ENCODE peak calls at places on chromosomes 5 and 9, in five cellular contexts. One of them, this sample, is unnamed.
A peak's percentile ranks its signal among the peaks of the same experiment; 100 is the strongest.

GRCh38 chr5:173868096-173868879 is 19.9 kb upstream of the CPEB4 start:
- DNase-seq in GM12878: no peak
- DNase-seq in A549: no peak
- DNase-seq in HepG2: peak; percentile 43
- DNase-seq in GM23338: no peak
- DNase-seq in this sample: no peak

GRCh38 chr9:96555567-96556386 is 63.9 kb downstream of the CDC14B start:
- DNase-seq in A549: no peak
- DNase-seq in GM12878: no peak
- DNase-seq in HepG2: no peak
- DNase-seq in GM23338: no peak
- DNase-seq in this sample: no peak

GRCh38 chr9:14269911-14270310 is 44.0 kb downstream of the NFIB start:
- DNase-seq in GM12878: no peak
- DNase-seq in A549: no peak
- DNase-seq in GM23338: no peak
- DNase-seq in HepG2: no peak
- DNase-seq in this sample: no peak

GRCh38 chr5:45399041-45399440 is 297.1 kb downstream of the HCN1 start:
- DNase-seq in GM23338: no peak
- DNase-seq in HepG2: no peak
- DNase-seq in GM12878: no peak
- DNase-seq in A549: no peak
- DNase-seq in this sample: no peak

GRCh38 chr9:21520501-21521228 is 38.6 kb upstream of the IFNE start:
- DNase-seq in A549: no peak
- DNase-seq in GM12878: no peak
- DNase-seq in HepG2: no peak
- DNase-seq in GM23338: no peak
- DNase-seq in this sample: no peak

GRCh38 chr9:136181784-136182421 is 23.0 kb downstream of the LHX3 start:
- DNase-seq in GM23338: no peak
- DNase-seq in GM12878: no peak
- DNase-seq in A549: no peak
- DNase-seq in HepG2: no peak
- DNase-seq in this sample: no peak

GRCh38 chr5:96817496-96817895 is 9.8 kb upstream of the ERAP1 start:
- DNase-seq in GM23338: no peak
- DNase-seq in HepG2: no peak
- DNase-seq in A549: no peak
- DNase-seq in GM12878: no peak
- DNase-seq in this sample: no peak

GRCh38 chr5:116068028-116068632 is 16.7 kb upstream of the COMMD10 start:
- DNase-seq in GM12878: no peak
- DNase-seq in GM23338: peak; percentile 79
- DNase-seq in A549: peak; percentile 60
- DNase-seq in HepG2: peak; percentile 44
- DNase-seq in this sample: peak; percentile 29

GRCh38 chr9:76652894-76653293 is 111.3 kb upstream of the PCA3 start:
- DNase-seq in GM12878: no peak
- DNase-seq in A549: no peak
- DNase-seq in GM23338: no peak
- DNase-seq in HepG2: no peak
- DNase-seq in this sample: no peak

GRCh38 chr5:177553671-177554429 is 513 bp downstream of the FAM193B start:
- DNase-seq in HepG2: no peak
- DNase-seq in GM12878: no peak
- DNase-seq in A549: no peak
- DNase-seq in GM23338: peak; percentile 42
- DNase-seq in this sample: peak; percentile 80

GRCh38 chr9:93032545-93032944 is 26.0 kb upstream of the SUSD3 start:
- DNase-seq in HepG2: no peak
- DNase-seq in A549: no peak
- DNase-seq in GM23338: no peak
- DNase-seq in GM12878: no peak
- DNase-seq in this sample: no peak

GRCh38 chr9:124410321-124410913 is 4.8 kb downstream of the PSMB7 start:
- DNase-seq in GM12878: no peak
- DNase-seq in HepG2: no peak
- DNase-seq in A549: no peak
- DNase-seq in GM23338: peak; percentile 38
- DNase-seq in this sample: no peak

GRCh38 chr9:35070823-35071813 is 1.3 kb downstream of the VCP start:
- DNase-seq in GM23338: no peak
- DNase-seq in GM12878: no peak
- DNase-seq in A549: no peak
- DNase-seq in HepG2: no peak
- DNase-seq in this sample: peak; percentile 17

GRCh38 chr5:134371834-134372340 is 518 bp downstream of the UBE2B start:
- DNase-seq in HepG2: peak; percentile 56
- DNase-seq in A549: peak; percentile 54
- DNase-seq in GM23338: peak; percentile 89
- DNase-seq in GM12878: no peak
- DNase-seq in this sample: peak; percentile 76

GRCh38 chr5:141475625-141476131 is at the start of gene PCDHGC3:
- DNase-seq in A549: peak; percentile 87
- DNase-seq in HepG2: peak; percentile 41
- DNase-seq in GM12878: peak; percentile 40
- DNase-seq in GM23338: peak; percentile 95
- DNase-seq in this sample: no peak

GRCh38 chr5:83564069-83564749 is 92.7 kb downstream of the VCAN start:
- DNase-seq in A549: peak; percentile 44
- DNase-seq in HepG2: peak; percentile 50
- DNase-seq in GM12878: no peak
- DNase-seq in GM23338: peak; percentile 57
- DNase-seq in this sample: peak; percentile 49

GRCh38 chr5:122170630-122171029 is 41.3 kb downstream of the ZNF474 start:
- DNase-seq in GM23338: peak; percentile 81
- DNase-seq in A549: no peak
- DNase-seq in GM12878: no peak
- DNase-seq in HepG2: no peak
- DNase-seq in this sample: no peak

GRCh38 chr9:125966959-125967711 is 220.0 kb downstream of the PBX3 start:
- DNase-seq in GM23338: no peak
- DNase-seq in GM12878: no peak
- DNase-seq in A549: no peak
- DNase-seq in HepG2: no peak
- DNase-seq in this sample: no peak

GRCh38 chr5:93018461-93018860 is 562.6 kb downstream of the NR2F1-AS1 start:
- DNase-seq in HepG2: no peak
- DNase-seq in GM12878: no peak
- DNase-seq in A549: no peak
- DNase-seq in GM23338: no peak
- DNase-seq in this sample: no peak

GRCh38 chr5:163505049-163505474 is 357 bp upstream of the MAT2B start:
- DNase-seq in GM12878: no peak
- DNase-seq in A549: no peak
- DNase-seq in HepG2: no peak
- DNase-seq in GM23338: no peak
- DNase-seq in this sample: no peak

GRCh38 chr9:4299006-4299795 is 667 bp downstream of the GLIS3 start:
- DNase-seq in GM23338: peak; percentile 72
- DNase-seq in HepG2: no peak
- DNase-seq in A549: peak; percentile 52
- DNase-seq in GM12878: no peak
- DNase-seq in this sample: no peak

GRCh38 chr5:75168026-75168750 is 68.5 kb downstream of the ANKRD31 start:
- DNase-seq in A549: no peak
- DNase-seq in HepG2: no peak
- DNase-seq in GM23338: no peak
- DNase-seq in GM12878: no peak
- DNase-seq in this sample: no peak

GRCh38 chr9:133137451-133138231 is 16.6 kb upstream of the RALGDS start:
- DNase-seq in GM23338: no peak
- DNase-seq in GM12878: no peak
- DNase-seq in HepG2: no peak
- DNase-seq in A549: no peak
- DNase-seq in this sample: peak; percentile 89

DNA sequence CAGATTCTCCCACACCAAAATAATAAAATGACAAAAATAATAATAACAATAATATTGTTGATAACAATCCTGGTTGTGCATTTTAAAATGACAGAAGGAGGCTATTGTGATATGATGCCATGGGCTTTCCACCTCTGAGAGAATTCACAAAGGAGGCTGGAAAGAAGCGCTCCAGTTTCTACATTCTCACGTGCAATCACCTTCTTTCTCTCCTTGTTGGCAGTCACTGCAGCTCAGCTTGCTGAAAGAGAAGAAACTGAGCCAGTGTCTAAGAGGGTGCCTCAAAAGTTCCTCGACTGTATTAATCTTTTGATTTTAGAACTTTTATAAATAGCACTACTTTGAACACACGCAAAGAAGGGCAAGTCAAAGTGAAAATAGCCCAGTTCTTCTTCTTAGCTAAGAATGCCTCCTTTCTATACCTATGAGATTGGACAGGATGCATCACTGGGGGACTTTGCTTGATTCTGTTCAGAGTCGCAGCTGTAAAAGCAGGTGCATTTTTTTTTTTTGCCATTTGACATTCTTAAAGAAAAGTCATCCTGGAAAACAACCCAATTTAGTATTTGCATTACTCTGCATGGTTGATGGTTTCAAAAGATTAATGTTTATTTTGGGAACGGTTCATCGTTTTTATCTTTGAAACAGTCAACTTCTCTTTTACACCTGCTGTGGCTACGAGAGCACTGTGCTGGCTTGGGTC is 12.4 kb upstream of the SUB1 start:
- DNase-seq in HepG2: no peak
- DNase-seq in A549: no peak
- DNase-seq in GM12878: peak; percentile 91
- DNase-seq in GM23338: no peak
- DNase-seq in this sample: no peak
- TF ChIP-seq JUNB in HepG2: no peak
- TF ChIP-seq JUNB in A549: no peak
- TF ChIP-seq JUNB in GM12878: peak; percentile 96
- TF ChIP-seq JUNB in GM23338: no peak
- TF ChIP-seq JUNB in this sample: no peak

DNA sequence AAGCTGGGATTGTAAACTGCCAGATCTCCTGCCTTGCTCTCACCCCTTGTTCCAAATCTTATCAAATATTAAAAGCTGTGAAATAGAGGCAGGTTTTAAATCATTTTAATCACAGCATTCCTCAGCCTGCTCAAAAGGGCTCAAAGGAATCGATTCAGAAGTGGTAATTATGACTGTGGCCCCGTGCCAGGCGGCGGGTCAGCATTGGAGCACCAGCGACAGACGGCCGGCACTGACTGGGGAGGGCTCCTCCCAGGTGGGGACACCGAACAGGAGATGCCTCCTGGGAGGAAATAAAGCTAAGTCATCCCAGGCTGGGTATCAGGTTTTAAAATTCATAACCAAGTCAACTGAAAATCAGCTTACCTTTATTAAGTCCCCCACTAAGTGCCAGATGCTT is 66.7 kb downstream of the KCNIP1 start:
- DNase-seq in A549: no peak
- DNase-seq in GM12878: no peak
- DNase-seq in HepG2: no peak
- DNase-seq in GM23338: no peak
- DNase-seq in this sample: no peak
- TF ChIP-seq JUNB in A549: no peak
- TF ChIP-seq JUNB in GM12878: no peak
- TF ChIP-seq JUNB in HepG2: no peak
- TF ChIP-seq JUNB in GM23338: no peak
- TF ChIP-seq JUNB in this sample: no peak

DNA sequence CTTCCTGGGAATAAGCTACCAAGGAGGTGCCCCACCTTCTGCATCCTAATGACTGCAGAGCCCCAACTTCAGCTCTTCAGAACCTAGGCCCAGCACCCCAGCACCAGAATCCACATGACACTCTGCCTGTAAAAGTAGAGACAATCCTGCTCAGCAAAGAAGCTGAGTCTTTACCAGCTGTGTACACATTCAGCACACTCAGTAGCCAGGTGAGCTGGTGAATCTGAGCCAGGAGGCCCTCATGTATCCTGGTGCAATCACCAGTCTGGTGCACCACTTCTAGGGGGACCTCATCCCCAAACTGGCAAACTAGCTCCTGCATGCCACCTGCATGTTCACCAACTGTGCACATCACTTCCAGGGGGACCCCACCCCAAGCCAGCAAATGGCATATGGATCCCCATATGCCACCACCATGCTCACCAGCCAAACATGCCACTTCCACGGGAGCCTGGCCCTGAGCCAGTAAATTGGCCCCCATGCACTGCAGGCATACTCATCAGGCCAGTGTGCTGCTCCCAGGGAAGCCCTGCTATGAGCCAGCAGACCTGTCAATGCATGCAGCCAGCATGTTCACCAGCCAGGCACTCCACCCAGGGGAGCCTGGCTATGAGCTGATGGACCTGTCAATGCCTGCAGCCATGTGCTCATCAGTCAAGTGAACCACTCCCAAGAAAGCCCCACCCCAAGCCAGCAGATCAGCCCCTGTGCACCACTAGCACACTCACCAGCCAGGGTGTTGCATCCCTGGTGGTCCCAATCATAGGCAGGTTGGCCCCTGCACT is 15.6 kb upstream of the BTNL9 start:
- DNase-seq in A549: no peak
- DNase-seq in GM12878: no peak
- DNase-seq in HepG2: no peak
- DNase-seq in GM23338: no peak
- DNase-seq in this sample: no peak
- TF ChIP-seq JUNB in A549: no peak
- TF ChIP-seq JUNB in GM12878: no peak
- TF ChIP-seq JUNB in HepG2: no peak
- TF ChIP-seq JUNB in GM23338: no peak
- TF ChIP-seq JUNB in this sample: no peak

DNA sequence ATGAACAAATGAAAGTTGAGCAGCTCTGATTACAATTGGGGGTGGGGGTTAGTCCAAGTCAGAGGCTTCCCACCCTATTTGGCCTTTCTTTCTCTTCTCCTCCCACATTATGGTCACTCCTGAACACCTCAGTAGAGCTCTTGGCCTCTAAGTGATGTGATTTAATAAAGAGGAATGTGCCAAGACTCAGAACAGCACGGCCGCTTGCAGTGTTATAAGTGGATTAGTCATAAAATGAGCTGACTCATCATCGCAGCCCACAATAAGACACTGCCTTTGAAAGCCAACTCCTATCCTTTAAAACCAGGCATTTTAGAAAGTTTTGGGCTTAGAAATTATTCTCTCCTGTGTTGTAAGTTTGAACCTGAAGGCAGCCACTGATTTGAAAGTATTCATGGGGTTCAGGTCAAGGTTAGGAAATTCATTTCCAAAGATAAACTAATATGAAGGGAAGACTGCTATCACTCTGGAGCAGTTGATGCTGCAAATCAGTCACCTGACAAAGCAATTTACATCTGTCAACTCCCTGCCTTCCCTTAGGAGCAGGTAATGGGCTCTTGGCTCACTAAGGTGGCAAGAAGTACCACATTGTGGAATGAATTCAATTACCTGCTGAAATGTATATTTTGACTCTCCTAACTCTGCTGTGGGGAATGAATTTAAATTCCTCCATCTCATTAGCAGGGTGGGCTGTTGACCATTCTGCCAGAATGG is 283.6 kb upstream of the NMUR2 start:
- DNase-seq in A549: peak; percentile 54
- DNase-seq in GM12878: no peak
- DNase-seq in HepG2: no peak
- DNase-seq in GM23338: no peak
- DNase-seq in this sample: no peak
- TF ChIP-seq JUNB in A549: no peak
- TF ChIP-seq JUNB in GM12878: no peak
- TF ChIP-seq JUNB in HepG2: no peak
- TF ChIP-seq JUNB in GM23338: no peak
- TF ChIP-seq JUNB in this sample: no peak

This sample was measured in K562.